ENCODE peak calls at places on chromosomes 3 and 15, in six cellular contexts. One of them, this sample, is unnamed. For H3K4me1, the result is how much of the 10 kb centered on the place peaks cover.

GRCh38 chr3:42187936-42188335 is 78.0 kb downstream of the CCK start:
- DNase-seq in GM23338: no peak
- DNase-seq in lower lobe of right lung: no peak
- DNase-seq in heart right ventricle: no peak
- DNase-seq in fibroblast of lung: no peak
- DNase-seq in A549: no peak
- DNase-seq in this sample: no peak

GRCh38 chr15:27057904-27058645 is 87.1 kb downstream of the GABRG3 start:
- DNase-seq in A549: no peak
- DNase-seq in fibroblast of lung: peak
- DNase-seq in lower lobe of right lung: no peak
- DNase-seq in GM23338: peak
- DNase-seq in heart right ventricle: no peak
- DNase-seq in this sample: no peak

GRCh38 chr3:110332591-110332990 is 739.0 kb upstream of the NECTIN3 start:
- DNase-seq in GM23338: no peak
- DNase-seq in heart right ventricle: no peak
- DNase-seq in lower lobe of right lung: peak
- DNase-seq in fibroblast of lung: no peak
- DNase-seq in A549: no peak
- DNase-seq in this sample: no peak

GRCh38 chr3:42254566-42254965 is 11.4 kb downstream of the CCK start:
- DNase-seq in A549: no peak
- DNase-seq in fibroblast of lung: no peak
- DNase-seq in heart right ventricle: no peak
- DNase-seq in lower lobe of right lung: no peak
- DNase-seq in GM23338: peak
- DNase-seq in this sample: no peak

GRCh38 chr3:42763023-42763422 is 10.0 kb downstream of the CCDC13 start:
- DNase-seq in lower lobe of right lung: no peak
- DNase-seq in heart right ventricle: no peak
- DNase-seq in fibroblast of lung: peak
- DNase-seq in GM23338: no peak
- DNase-seq in A549: no peak
- DNase-seq in this sample: no peak

GRCh38 chr3:17195192-17195611 is 310.4 kb downstream of the PLCL2 start:
- DNase-seq in lower lobe of right lung: no peak
- DNase-seq in heart right ventricle: no peak
- DNase-seq in A549: no peak
- DNase-seq in fibroblast of lung: peak
- DNase-seq in GM23338: no peak
- DNase-seq in this sample: no peak

GRCh38 chr3:141278196-141279073 is 46.8 kb downstream of the PXYLP1 start:
- DNase-seq in fibroblast of lung: peak
- DNase-seq in GM23338: no peak
- DNase-seq in lower lobe of right lung: no peak
- DNase-seq in A549: no peak
- DNase-seq in heart right ventricle: no peak
- DNase-seq in this sample: no peak

GRCh38 chr3:123090700-123091585 is 24.1 kb downstream of the PDIA5 start:
- DNase-seq in heart right ventricle: no peak
- DNase-seq in GM23338: no peak
- DNase-seq in fibroblast of lung: no peak
- DNase-seq in lower lobe of right lung: no peak
- DNase-seq in A549: no peak
- DNase-seq in this sample: no peak

GRCh38 chr3:51982352-51982837 is 940 bp upstream of the ACY1 start:
- DNase-seq in heart right ventricle: no peak
- DNase-seq in A549: peak
- DNase-seq in fibroblast of lung: no peak
- DNase-seq in lower lobe of right lung: no peak
- DNase-seq in GM23338: peak
- DNase-seq in this sample: no peak

GRCh38 chr3:160956785-160957184 is 148.4 kb downstream of the B3GALNT1 start:
- DNase-seq in heart right ventricle: no peak
- DNase-seq in fibroblast of lung: peak
- DNase-seq in A549: no peak
- DNase-seq in lower lobe of right lung: no peak
- DNase-seq in GM23338: peak
- DNase-seq in this sample: no peak

GRCh38 chr3:138975366-138975765 is 28.3 kb downstream of the FOXL2NB start:
- DNase-seq in GM23338: no peak
- DNase-seq in heart right ventricle: no peak
- DNase-seq in lower lobe of right lung: no peak
- DNase-seq in A549: no peak
- DNase-seq in fibroblast of lung: no peak
- DNase-seq in this sample: no peak

GRCh38 chr3:158749526-158749925 is 17.3 kb upstream of the RARRES1 start:
- DNase-seq in fibroblast of lung: no peak
- DNase-seq in GM23338: no peak
- DNase-seq in lower lobe of right lung: no peak
- DNase-seq in A549: no peak
- DNase-seq in heart right ventricle: no peak
- DNase-seq in this sample: no peak

DNA sequence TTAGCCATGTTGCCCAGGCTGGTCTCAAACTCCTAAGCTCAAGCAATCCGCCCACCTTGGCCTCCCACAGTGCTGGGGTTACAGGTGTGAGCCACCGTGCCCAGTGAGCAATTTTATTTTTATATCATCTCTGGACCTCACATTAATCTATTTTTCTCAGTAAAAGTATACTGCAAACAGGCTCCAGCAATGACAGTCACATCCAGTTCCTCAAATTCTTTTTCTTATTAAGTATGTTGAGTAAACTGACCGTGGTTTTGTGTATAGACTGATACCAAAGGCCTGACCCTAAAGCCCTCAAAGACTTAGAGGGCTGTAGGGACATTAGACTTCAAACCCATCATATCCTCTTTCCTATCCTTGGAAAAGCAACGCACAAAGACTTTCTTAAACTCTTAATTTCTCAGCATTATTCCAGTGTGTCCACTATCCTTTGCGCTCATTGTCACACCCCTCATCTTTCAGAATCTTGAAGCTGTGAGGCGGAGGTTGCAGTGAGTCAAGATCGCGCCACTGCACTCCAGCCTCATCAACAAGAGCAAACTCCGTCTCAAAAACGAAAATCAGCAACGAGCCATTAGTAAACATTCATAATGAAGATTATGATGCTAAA is 2.0 kb downstream of the NGLY1 start:
- DNase-seq in lower lobe of right lung: no peak
- DNase-seq in fibroblast of lung: no peak
- DNase-seq in heart right ventricle: no peak
- DNase-seq in A549: no peak
- DNase-seq in GM23338: no peak
- DNase-seq in this sample: no peak
- H3K4me1 ChIP-seq in lower lobe of right lung: under half
- H3K4me1 ChIP-seq in fibroblast of lung: under half
- H3K4me1 ChIP-seq in heart right ventricle: under half
- H3K4me1 ChIP-seq in A549: under half
- H3K4me1 ChIP-seq in GM23338: under half
- H3K4me1 ChIP-seq in this sample: under half

GRCh38 chr15:47963265-47963664 is 157.5 kb upstream of the SLC24A5 start:
- DNase-seq in A549: no peak
- DNase-seq in fibroblast of lung: no peak
- DNase-seq in lower lobe of right lung: no peak
- DNase-seq in heart right ventricle: no peak
- DNase-seq in GM23338: no peak
- DNase-seq in this sample: no peak

GRCh38 chr15:47965297-47965696 is 155.5 kb upstream of the SLC24A5 start:
- DNase-seq in GM23338: peak
- DNase-seq in A549: no peak
- DNase-seq in fibroblast of lung: no peak
- DNase-seq in lower lobe of right lung: no peak
- DNase-seq in heart right ventricle: no peak
- DNase-seq in this sample: no peak

GRCh38 chr15:47959617-47960398 is 161.0 kb upstream of the SLC24A5 start:
- DNase-seq in lower lobe of right lung: no peak
- DNase-seq in GM23338: no peak
- DNase-seq in heart right ventricle: no peak
- DNase-seq in fibroblast of lung: no peak
- DNase-seq in A549: no peak
- DNase-seq in this sample: no peak

GRCh38 chr15:47964229-47964628 is 156.6 kb upstream of the SLC24A5 start:
- DNase-seq in GM23338: no peak
- DNase-seq in fibroblast of lung: no peak
- DNase-seq in lower lobe of right lung: no peak
- DNase-seq in heart right ventricle: no peak
- DNase-seq in A549: no peak
- DNase-seq in this sample: no peak

GRCh38 chr15:47961401-47962090 is 159.2 kb upstream of the SLC24A5 start:
- DNase-seq in fibroblast of lung: no peak
- DNase-seq in lower lobe of right lung: no peak
- DNase-seq in heart right ventricle: no peak
- DNase-seq in GM23338: no peak
- DNase-seq in A549: no peak
- DNase-seq in this sample: no peak
- H3K4me3 ChIP-seq in fibroblast of lung: no peak
- H3K4me3 ChIP-seq in lower lobe of right lung: no peak
- H3K4me3 ChIP-seq in heart right ventricle: no peak
- H3K4me3 ChIP-seq in GM23338: no peak
- H3K4me3 ChIP-seq in A549: no peak
- H3K4me3 ChIP-seq in this sample: no peak

GRCh38 chr15:31364301-31365031 is 37.8 kb downstream of the KLF13 start:
- DNase-seq in A549: no peak
- DNase-seq in heart right ventricle: no peak
- DNase-seq in lower lobe of right lung: no peak
- DNase-seq in GM23338: no peak
- DNase-seq in fibroblast of lung: no peak
- DNase-seq in this sample: no peak
- H3K4me1 ChIP-seq in A549: under half
- H3K4me1 ChIP-seq in heart right ventricle: half or more
- H3K4me1 ChIP-seq in lower lobe of right lung: half or more
- H3K4me1 ChIP-seq in GM23338: half or more
- H3K4me1 ChIP-seq in fibroblast of lung: under half
- H3K4me1 ChIP-seq in this sample: half or more

GRCh38 chr15:48644827-48645557 is 517 bp downstream of the FBN1 start:
- DNase-seq in fibroblast of lung: peak
- DNase-seq in lower lobe of right lung: peak
- DNase-seq in GM23338: peak
- DNase-seq in heart right ventricle: peak
- DNase-seq in A549: peak
- DNase-seq in this sample: no peak
- H3K4me3 ChIP-seq in fibroblast of lung: peak
- H3K4me3 ChIP-seq in lower lobe of right lung: peak
- H3K4me3 ChIP-seq in GM23338: peak
- H3K4me3 ChIP-seq in heart right ventricle: peak
- H3K4me3 ChIP-seq in A549: peak
- H3K4me3 ChIP-seq in this sample: peak

GRCh38 chr3:100163787-100164186 is 49.5 kb upstream of the FILIP1L start:
- DNase-seq in lower lobe of right lung: no peak
- DNase-seq in heart right ventricle: no peak
- DNase-seq in fibroblast of lung: no peak
- DNase-seq in GM23338: no peak
- DNase-seq in A549: no peak
- DNase-seq in this sample: no peak
- H3K4me1 ChIP-seq in lower lobe of right lung: under half
- H3K4me1 ChIP-seq in heart right ventricle: under half
- H3K4me1 ChIP-seq in fibroblast of lung: under half
- H3K4me1 ChIP-seq in GM23338: under half
- H3K4me1 ChIP-seq in A549: under half
- H3K4me1 ChIP-seq in this sample: half or more

DNA sequence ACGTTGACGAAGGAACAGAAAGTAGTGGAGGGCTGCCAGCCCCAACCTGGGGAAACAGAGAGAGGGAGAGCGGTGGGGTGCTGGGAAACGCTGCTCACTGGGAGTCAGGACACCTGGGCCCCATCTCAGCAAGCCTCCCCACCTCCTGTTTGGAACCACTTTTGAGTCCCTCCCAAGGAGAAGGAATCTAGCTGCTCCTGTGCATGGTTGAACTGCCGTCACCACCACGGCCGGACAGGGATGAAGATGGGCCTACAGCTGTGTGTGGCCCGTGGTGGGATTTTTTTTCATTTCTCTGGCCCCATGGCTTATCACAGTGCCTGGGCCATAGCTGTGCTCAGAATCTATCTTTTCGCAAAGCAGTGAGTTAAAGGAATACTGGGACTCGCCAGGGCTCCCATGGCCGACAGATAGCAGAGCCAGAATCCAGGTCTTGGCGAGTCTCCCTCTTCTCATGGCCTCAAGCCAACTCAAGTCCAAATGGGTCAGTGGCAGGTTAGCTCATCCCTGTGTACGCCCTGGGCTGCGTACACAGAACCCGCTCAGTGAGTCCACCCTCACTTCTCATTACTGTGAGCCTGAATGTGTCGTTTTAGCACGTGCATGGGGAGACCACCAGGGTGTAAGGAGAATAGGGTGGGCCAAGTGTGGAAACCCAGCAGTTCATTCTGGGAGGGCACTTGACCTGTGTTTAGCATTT is 271.2 kb downstream of the FAM43A start:
- DNase-seq in GM23338: no peak
- DNase-seq in A549: no peak
- DNase-seq in heart right ventricle: no peak
- DNase-seq in lower lobe of right lung: no peak
- DNase-seq in fibroblast of lung: no peak
- DNase-seq in this sample: no peak
- H3K4me3 ChIP-seq in GM23338: no peak
- H3K4me3 ChIP-seq in A549: no peak
- H3K4me3 ChIP-seq in heart right ventricle: no peak
- H3K4me3 ChIP-seq in lower lobe of right lung: no peak
- H3K4me3 ChIP-seq in fibroblast of lung: no peak
- H3K4me3 ChIP-seq in this sample: no peak

GRCh38 chr3:15401936-15402335 is 25.4 kb downstream of the METTL6 start:
- DNase-seq in A549: no peak
- DNase-seq in fibroblast of lung: no peak
- DNase-seq in GM23338: no peak
- DNase-seq in lower lobe of right lung: no peak
- DNase-seq in heart right ventricle: no peak
- DNase-seq in this sample: no peak
- H3K4me1 ChIP-seq in A549: under half
- H3K4me1 ChIP-seq in fibroblast of lung: under half
- H3K4me1 ChIP-seq in GM23338: under half
- H3K4me1 ChIP-seq in lower lobe of right lung: under half
- H3K4me1 ChIP-seq in heart right ventricle: under half
- H3K4me1 ChIP-seq in this sample: under half

GRCh38 chr3:114447545-114447944 is 153.7 kb downstream of the TIGIT start:
- DNase-seq in heart right ventricle: no peak
- DNase-seq in fibroblast of lung: peak
- DNase-seq in A549: no peak
- DNase-seq in lower lobe of right lung: no peak
- DNase-seq in GM23338: no peak
- DNase-seq in this sample: no peak
- H3K4me3 ChIP-seq in heart right ventricle: no peak
- H3K4me3 ChIP-seq in fibroblast of lung: no peak
- H3K4me3 ChIP-seq in A549: no peak
- H3K4me3 ChIP-seq in lower lobe of right lung: no peak
- H3K4me3 ChIP-seq in GM23338: no peak
- H3K4me3 ChIP-seq in this sample: no peak

GRCh38 chr3:71400986-71401451 is 182.5 kb downstream of the FOXP1 start:
- DNase-seq in GM23338: no peak
- DNase-seq in lower lobe of right lung: no peak
- DNase-seq in heart right ventricle: no peak
- DNase-seq in A549: no peak
- DNase-seq in fibroblast of lung: no peak
- DNase-seq in this sample: no peak
- H3K4me1 ChIP-seq in GM23338: under half
- H3K4me1 ChIP-seq in lower lobe of right lung: under half
- H3K4me1 ChIP-seq in heart right ventricle: under half
- H3K4me1 ChIP-seq in A549: under half
- H3K4me1 ChIP-seq in fibroblast of lung: under half
- H3K4me1 ChIP-seq in this sample: under half